ENCODE peak calls at places on chromosome 1, in nine cellular contexts. O, V, J, I, L, Q, A, C and T are unnamed samples.

GRCh38 chr1:16605213-16605525 is 8.2 kb downstream of the NBPF1 start:
- DNase-seq in O (no peak), L (peak; percentile 55), I (no peak), A (no peak), Q (no peak), V (no peak), J (no peak), C (no peak), T (no peak)

GRCh38 chr1:26535201-26535600 is 5.6 kb downstream of the RPS6KA1 start:
- DNase-seq in O (peak; percentile 87), V (no peak), C (peak; percentile 62), Q (no peak), I (no peak), A (no peak), J (no peak), L (no peak), T (no peak)

GRCh38 chr1:165629848-165630628 is 996 bp upstream of the MGST3 start:
- DNase-seq in O (no peak), C (no peak), L (no peak), I (no peak), V (no peak), A (no peak), J (no peak), Q (no peak), T (no peak)

GRCh38 chr1:94039514-94039870 is 81.5 kb downstream of the ABCA4 start:
- DNase-seq in O (peak; percentile 76), L (peak; percentile 62), C (peak; percentile 63), J (peak; percentile 69), V (peak; percentile 74), I (peak; percentile 56), A (peak; percentile 74), Q (peak; percentile 69), T (peak; percentile 70)

GRCh38 chr1:1011388-1011949 is 1.8 kb upstream of the ISG15 start:
- DNase-seq in A (no peak), J (no peak), O (no peak), L (no peak), Q (no peak), I (no peak), V (no peak), C (no peak), T (no peak)

GRCh38 chr1:204304067-204304466 is 55.7 kb downstream of the PLEKHA6 start:
- DNase-seq in V (no peak), L (no peak), Q (no peak), J (no peak), O (no peak), C (no peak), A (no peak), I (no peak), T (no peak)

GRCh38 chr1:152218762-152219436 is 5.1 kb downstream of the HRNR start:
- DNase-seq in A (no peak), O (no peak), C (no peak), V (no peak), I (no peak), Q (no peak), L (no peak), J (no peak), T (no peak)

GRCh38 chr1:227766015-227766634 is 30.9 kb downstream of the SNAP47 start:
- DNase-seq in J (peak; percentile 52), I (no peak), V (no peak), O (peak; percentile 57), L (peak; percentile 33), A (peak; percentile 60), C (peak; percentile 21), Q (no peak), T (no peak)

GRCh38 chr1:215146252-215146975 is 63.9 kb downstream of the KCNK2 start:
- DNase-seq in J (no peak), O (no peak), A (peak; percentile 51), V (no peak), L (peak; percentile 64), C (no peak), I (peak; percentile 21), Q (no peak), T (no peak)

GRCh38 chr1:56831874-56832693 is 12.9 kb upstream of the FYB2 start:
- DNase-seq in I (peak; percentile 29), J (peak; percentile 47), C (peak; percentile 76), O (peak; percentile 72), A (peak; percentile 72), Q (peak; percentile 45), V (no peak), L (peak; percentile 97), T (peak; percentile 38)

GRCh38 chr1:31891280-31891679 is 46.9 kb downstream of the PTP4A2 start:
- DNase-seq in V (no peak), C (no peak), O (no peak), I (no peak), Q (no peak), A (no peak), J (no peak), L (peak; percentile 16), T (no peak)

GRCh38 chr1:226690460-226690982 is 48.6 kb downstream of the ITPKB start:
- DNase-seq in A (no peak), J (no peak), V (no peak), C (no peak), I (no peak), O (no peak), L (peak; percentile 54), Q (peak; percentile 69), T (no peak)

GRCh38 chr1:205976708-205977107 is 26.5 kb downstream of the RAB7B start:
- DNase-seq in J (peak; percentile 88), A (no peak), O (no peak), C (no peak), L (peak; percentile 81), Q (no peak), I (no peak), V (no peak), T (peak; percentile 80)

DNA sequence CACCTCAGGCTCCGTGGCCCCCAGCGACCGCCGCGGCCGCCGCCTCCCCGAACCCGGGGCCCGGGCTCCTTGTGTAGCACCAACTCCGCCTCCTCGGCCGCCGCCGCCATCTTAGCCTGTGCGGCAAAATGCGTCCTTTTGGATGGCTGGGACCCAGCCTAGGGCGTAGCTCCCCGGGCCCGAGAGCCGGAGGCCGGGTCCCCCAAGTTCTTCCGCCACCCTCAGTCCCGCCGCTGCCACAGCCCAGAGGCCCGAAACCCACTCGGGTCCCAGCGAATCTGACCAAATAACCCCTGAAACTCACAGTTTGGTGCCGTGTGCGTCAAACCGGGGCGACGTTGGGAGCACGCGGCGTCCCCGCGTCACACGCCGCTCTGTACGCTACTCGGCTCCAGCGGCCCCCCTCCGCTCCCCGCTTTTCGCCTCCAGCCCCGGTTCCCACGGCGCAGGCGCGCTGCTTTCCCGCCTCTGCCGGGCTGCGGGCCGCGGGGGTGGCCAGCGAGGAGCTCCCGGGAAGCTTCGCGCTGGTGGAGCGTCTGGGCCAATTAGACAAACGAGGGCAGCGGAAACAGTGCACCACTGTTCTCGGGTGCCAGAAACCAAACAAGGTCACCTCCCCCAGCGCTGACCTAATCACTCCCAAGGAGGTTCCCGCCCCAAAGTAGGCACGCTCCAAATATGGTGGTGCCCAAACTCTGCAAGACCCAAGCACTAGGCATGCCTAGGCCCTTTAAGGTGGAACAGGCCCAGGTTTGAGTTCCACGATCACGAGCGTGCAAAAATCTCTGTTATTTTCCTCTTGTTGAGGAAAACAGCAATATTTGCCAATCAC is at the start of gene ZNF644:
- DNase-seq in V (peak; percentile 83), L (peak; percentile 84), Q (peak; percentile 93), I (peak; percentile 83), O (peak; percentile 94), C (peak; percentile 92), J (peak; percentile 95), A (peak; percentile 88), T (peak; percentile 90)
- TF ChIP-seq POLR2A in V (peak; percentile 91), L (peak; percentile 91), Q (peak; percentile 71), I (peak; percentile 75), O (peak; percentile 92), C (peak; percentile 88), J (peak; percentile 75), A (no peak), T (peak; percentile 82)

GRCh38 chr1:7317888-7318287 is 453.2 kb upstream of the VAMP3 start:
- DNase-seq in C (no peak), J (no peak), O (no peak), A (no peak), V (no peak), I (no peak), L (no peak), Q (no peak), T (no peak)

GRCh38 chr1:7319196-7319595 is 451.9 kb upstream of the VAMP3 start:
- DNase-seq in I (no peak), L (no peak), V (no peak), A (no peak), C (no peak), J (no peak), O (no peak), Q (no peak), T (no peak)

GRCh38 chr1:7322912-7323311 is 448.2 kb upstream of the VAMP3 start:
- DNase-seq in I (no peak), C (no peak), O (no peak), L (no peak), J (no peak), Q (no peak), A (no peak), V (no peak), T (no peak)

GRCh38 chr1:7322283-7322785 is 448.8 kb upstream of the VAMP3 start:
- DNase-seq in Q (no peak), I (no peak), L (peak; percentile 65), J (no peak), O (no peak), A (no peak), C (no peak), V (no peak), T (no peak)

GRCh38 chr1:7320661-7321060 is 450.4 kb upstream of the VAMP3 start:
- DNase-seq in L (no peak), A (no peak), J (no peak), C (no peak), Q (no peak), I (no peak), V (no peak), O (no peak), T (no peak)
- TF ChIP-seq CTCF in L (no peak), A (no peak), J (no peak), C (no peak), Q (no peak), I (no peak), V (no peak), O (no peak), T (no peak)

GRCh38 chr1:20466231-20466630 is 19.8 kb downstream of the CAMK2N1 start:
- DNase-seq in C (no peak), Q (no peak), A (no peak), V (no peak), O (no peak), I (no peak), J (no peak), L (no peak), T (no peak)
- H3K27me3 ChIP-seq in C (no peaks in the 10 kb centered on the region), Q (no peaks in the 10 kb centered on the region), A (no peaks in the 10 kb centered on the region), V (no peaks in the 10 kb centered on the region), O (no peaks in the 10 kb centered on the region), I (peaks cover 33% of the 10 kb centered on the region), J (peaks cover 12% of the 10 kb centered on the region), L (peaks cover 62% of the 10 kb centered on the region), T (no peaks in the 10 kb centered on the region)

DNA sequence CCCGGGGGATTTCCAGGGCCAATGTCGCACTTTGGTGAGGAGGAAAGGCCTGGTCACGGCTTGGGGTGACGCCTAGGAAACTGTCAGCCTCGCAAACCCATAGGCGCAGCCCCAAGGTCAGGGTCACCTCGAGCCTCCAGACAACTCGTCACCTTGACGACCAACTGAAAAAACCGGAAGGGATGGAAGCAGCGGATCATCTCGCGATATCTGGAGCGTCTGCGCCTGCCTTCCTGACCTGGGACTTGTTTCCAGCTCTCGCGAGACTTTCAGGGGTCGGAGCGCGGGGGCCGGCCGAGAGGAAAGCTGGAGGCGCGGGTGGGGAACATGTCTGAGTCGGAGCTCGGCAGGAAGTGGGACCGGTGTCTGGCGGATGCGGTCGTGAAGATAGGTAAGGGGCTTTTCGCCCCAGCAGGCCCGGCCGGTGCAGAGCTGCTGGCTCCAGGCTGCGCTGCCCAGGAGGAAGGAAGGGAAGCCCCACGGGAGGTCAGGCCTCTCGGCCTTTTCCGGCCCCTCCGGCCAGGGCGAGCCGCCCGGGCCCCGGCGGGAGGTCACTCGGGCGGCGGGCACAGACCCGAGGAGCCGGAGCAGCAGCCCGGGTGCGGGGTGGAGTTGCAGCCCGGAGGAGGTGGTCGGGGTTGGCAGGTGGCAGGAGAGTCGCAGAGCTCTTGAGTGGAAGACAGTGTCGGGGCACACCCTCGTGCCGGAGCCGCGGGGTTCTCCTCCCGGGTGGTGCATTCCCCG is 47.2 kb upstream of the NBL1 start:
- DNase-seq in J (peak; percentile 98), O (peak; percentile 97), V (peak; percentile 94), A (peak; percentile 97), L (peak; percentile 97), I (peak; percentile 96), C (peak; percentile 96), Q (peak; percentile 98), T (peak; percentile 96)
- TF ChIP-seq POLR2A in J (peak; percentile 74), O (peak; percentile 80), V (peak; percentile 36), A (no peak), L (peak; percentile 88), I (peak; percentile 45), C (peak; percentile 89), Q (peak; percentile 44), T (peak; percentile 63)